ENCODE peak calls at places on chromosomes 12 and 14, in ten cellular contexts. Y, D, O, G, Q, I, V, E, R and L are unnamed samples.

GRCh38 chr14:67391266-67391665 is 20.7 kb downstream of the PLEK2 start:
- DNase-seq in Y (no peak), D (no peak), O (no peak), G (no peak), Q (no peak), I (no peak), V (peak; percentile 51), E (no peak), R (no peak), L (no peak)

GRCh38 chr12:55636116-55636655 is 506 bp upstream of the OR10P1 start:
- DNase-seq in Y (no peak), D (no peak), O (no peak), G (no peak), Q (no peak), I (no peak), V (no peak), E (no peak), R (no peak), L (no peak)

GRCh38 chr12:45298721-45299120 is 82.8 kb downstream of the ANO6 start:
- DNase-seq in Y (no peak), D (no peak), O (no peak), G (no peak), Q (no peak), I (no peak), V (no peak), E (no peak), R (no peak), L (no peak)

GRCh38 chr12:114882083-114882482 is 198.1 kb upstream of the TBX3 start:
- DNase-seq in Y (no peak), D (no peak), O (no peak), G (no peak), Q (no peak), I (no peak), V (no peak), E (no peak), R (no peak), L (no peak)

GRCh38 chr14:101333335-101334280 is 227.7 kb upstream of the DIO3 start:
- DNase-seq in Y (no peak), D (no peak), O (no peak), G (peak; percentile 29), Q (peak; percentile 47), I (no peak), V (peak; percentile 11), E (no peak), R (no peak), L (no peak)

GRCh38 chr14:95489163-95489887 is 27.1 kb downstream of the SYNE3 start:
- DNase-seq in Y (no peak), D (no peak), O (no peak), G (no peak), Q (no peak), I (no peak), V (no peak), E (peak; percentile 46), R (no peak), L (no peak)

GRCh38 chr14:75981426-75981825 is 369 bp downstream of the TGFB3 start:
- DNase-seq in Y (peak; percentile 17), D (no peak), O (peak; percentile 68), G (peak; percentile 54), Q (no peak), I (no peak), V (peak; percentile 17), E (peak; percentile 18), R (no peak), L (no peak)

GRCh38 chr14:90839024-90839888 is 23.0 kb upstream of the TTC7B start:
- DNase-seq in Y (no peak), D (no peak), O (peak; percentile 78), G (no peak), Q (no peak), I (no peak), V (no peak), E (no peak), R (no peak), L (no peak)

GRCh38 chr12:105823810-105824209 is 314.9 kb downstream of the NUAK1 start:
- DNase-seq in Y (no peak), D (no peak), O (no peak), G (no peak), Q (no peak), I (no peak), V (no peak), E (no peak), R (no peak), L (no peak)

GRCh38 chr12:29726741-29727348 is 56.9 kb downstream of the TMTC1 start:
- DNase-seq in Y (no peak), D (no peak), O (no peak), G (no peak), Q (no peak), I (no peak), V (no peak), E (no peak), R (no peak), L (no peak)

GRCh38 chr14:37678916-37679315 is 83.5 kb downstream of the TTC6 start:
- DNase-seq in Y (no peak), D (no peak), O (no peak), G (no peak), Q (no peak), I (no peak), V (no peak), E (peak; percentile 77), R (no peak), L (no peak)

GRCh38 chr12:45051490-45052105 is 699 bp upstream of the DBX2 start:
- DNase-seq in Y (no peak), D (no peak), O (no peak), G (peak; percentile 50), Q (no peak), I (no peak), V (no peak), E (no peak), R (no peak), L (no peak)

GRCh38 chr14:105102893-105103292 is 37.7 kb upstream of the GPR132 start:
- DNase-seq in Y (no peak), D (no peak), O (peak; percentile 3), G (no peak), Q (peak; percentile 24), I (no peak), V (no peak), E (no peak), R (no peak), L (no peak)

GRCh38 chr12:93813972-93814821 is 137.0 kb downstream of the CRADD start:
- DNase-seq in Y (peak; percentile 59), D (peak; percentile 66), O (peak; percentile 97), G (no peak), Q (peak; percentile 85), I (no peak), V (peak; percentile 26), E (peak; percentile 43), R (no peak), L (peak; percentile 81)

GRCh38 chr12:106068296-106068695 is 70.5 kb downstream of the NUAK1 start:
- DNase-seq in Y (no peak), D (no peak), O (no peak), G (no peak), Q (no peak), I (no peak), V (no peak), E (no peak), R (no peak), L (no peak)

GRCh38 chr12:71730936-71731335 is 23.7 kb upstream of the RAB21 start:
- DNase-seq in Y (no peak), D (no peak), O (no peak), G (no peak), Q (no peak), I (no peak), V (no peak), E (no peak), R (no peak), L (no peak)

GRCh38 chr14:88790501-88791251 is 2.1 kb downstream of the EML5 start:
- DNase-seq in Y (no peak), D (no peak), O (no peak), G (no peak), Q (no peak), I (no peak), V (no peak), E (no peak), R (no peak), L (no peak)

GRCh38 chr14:23408307-23408630 is 196 bp upstream of the MYH6 start:
- DNase-seq in Y (no peak), D (no peak), O (no peak), G (no peak), Q (no peak), I (no peak), V (no peak), E (no peak), R (no peak), L (no peak)

GRCh38 chr14:44940944-44941343 is 20.8 kb downstream of the KLHL28 start:
- DNase-seq in Y (no peak), D (no peak), O (no peak), G (no peak), Q (no peak), I (no peak), V (no peak), E (no peak), R (no peak), L (no peak)

GRCh38 chr12:75705749-75706719 is 194.6 kb upstream of the KRR1 start:
- DNase-seq in Y (no peak), D (no peak), O (peak; percentile 72), G (no peak), Q (no peak), I (no peak), V (peak; percentile 32), E (no peak), R (peak; percentile 64), L (no peak)
- TF ChIP-seq POLR2AphosphoS5 in Y (no peak), D (peak; percentile 28), O (peak; percentile 28), G (no peak), Q (no peak), I (no peak), V (no peak), E (no peak), R (peak; percentile 43), L (no peak)

GRCh38 chr12:4152145-4152795 is 121.3 kb upstream of the CCND2 start:
- DNase-seq in Y (no peak), D (no peak), O (no peak), G (no peak), Q (no peak), I (no peak), V (no peak), E (no peak), R (no peak), L (no peak)
- TF ChIP-seq POLR2A in Y (no peak), D (no peak), O (no peak), G (no peak), Q (no peak), I (no peak), V (no peak), E (no peak), R (no peak), L (no peak)

GRCh38 chr12:77932216-77932615 is 101.5 kb downstream of the NAV3 start:
- DNase-seq in Y (no peak), D (no peak), O (no peak), G (no peak), Q (no peak), I (no peak), V (no peak), E (no peak), R (no peak), L (no peak)
- TF ChIP-seq CTCF in Y (no peak), D (no peak), O (no peak), G (peak; percentile 46), Q (no peak), I (no peak), V (no peak), E (no peak), R (peak; percentile 16), L (no peak)

DNA sequence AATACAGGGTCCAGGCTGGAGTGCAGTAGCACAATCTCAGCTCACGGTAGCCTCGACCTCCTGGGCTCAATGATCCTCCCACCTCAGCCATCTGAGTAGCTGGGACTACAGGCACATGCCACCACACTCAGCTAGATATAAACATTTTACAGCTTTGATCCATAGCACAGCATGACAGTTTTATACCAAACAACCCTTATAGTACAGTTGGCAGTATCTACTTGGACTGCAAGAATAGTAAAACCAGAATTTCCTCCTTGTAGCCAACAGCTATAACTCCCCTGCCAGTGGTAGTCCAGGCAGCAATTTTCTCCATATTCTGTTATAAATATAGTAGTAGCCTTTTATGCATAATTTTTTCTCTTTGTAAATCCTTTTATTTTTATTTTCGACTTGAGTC is 317.0 kb downstream of the FUT8 start:
- DNase-seq in Y (no peak), D (no peak), O (no peak), G (no peak), Q (no peak), I (no peak), V (no peak), E (no peak), R (no peak), L (no peak)
- TF ChIP-seq POLR2AphosphoS5 in Y (no peak), D (no peak), O (no peak), G (no peak), Q (no peak), I (no peak), V (no peak), E (no peak), R (no peak), L (no peak)